ENCODE peak calls at places on chromosomes 13 and 19, in five cellular contexts. E is tibial artery, X is A172, U is IMR-90, T is kidney tubule cell. O is an unnamed sample.

GRCh38 chr13:50353651-50354415 is 338.6 kb downstream of the KCNRG start:
- DNase-seq in U (peak; percentile 62), T (peak; percentile 88), E (no peak), X (no peak), O (no peak)

GRCh38 chr13:113187263-113187669 is 21.2 kb downstream of the PCID2 start:
- DNase-seq in U (peak; percentile 100), X (peak; percentile 100), E (peak; percentile 90), T (peak; percentile 98), O (peak; percentile 77)

GRCh38 chr13:93771782-93772181 is 545.2 kb downstream of the GPC6 start:
- DNase-seq in X (no peak), T (no peak), U (peak; percentile 31), E (no peak), O (no peak)

GRCh38 chr19:35986664-35987570 is 8.1 kb upstream of the SDHAF1 start:
- DNase-seq in U (no peak), X (peak; percentile 28), E (no peak), T (no peak), O (peak; percentile 87)

GRCh38 chr19:291561-292280 is 518 bp upstream of the PLPP2 start:
- DNase-seq in E (no peak), T (no peak), X (no peak), U (no peak), O (no peak)

GRCh38 chr13:45691667-45692066 is 10.5 kb upstream of the CBY2 start:
- DNase-seq in T (no peak), X (no peak), E (no peak), U (no peak), O (no peak)

GRCh38 chr13:110138009-110138699 is 168.8 kb downstream of the COL4A1 start:
- DNase-seq in X (peak; percentile 83), T (peak; percentile 89), U (peak; percentile 79), E (peak; percentile 88), O (peak; percentile 92)

GRCh38 chr13:33259296-33259695 is 26.3 kb downstream of the STARD13 start:
- DNase-seq in U (no peak), E (no peak), X (no peak), T (no peak), O (no peak)

GRCh38 chr13:92578358-92578757 is 648.2 kb upstream of the GPC6 start:
- DNase-seq in E (no peak), X (no peak), T (no peak), U (no peak), O (no peak)

GRCh38 chr19:44890366-44891015 is 563 bp upstream of the TOMM40 start:
- DNase-seq in T (peak; percentile 100), E (peak; percentile 100), X (peak; percentile 96), U (peak; percentile 100), O (peak; percentile 100)

GRCh38 chr19:33350538-33351309 is 22.8 kb upstream of the CEBPG start:
- DNase-seq in X (no peak), T (no peak), E (peak; percentile 70), U (peak; percentile 56), O (no peak)

GRCh38 chr13:44436589-44437337 is 63.1 kb downstream of the SERP2 start:
- DNase-seq in X (peak; percentile 88), T (peak; percentile 95), E (peak; percentile 98), U (peak; percentile 94), O (peak; percentile 96)

GRCh38 chr19:55147408-55148251 is 1.4 kb downstream of the TNNT1 start:
- DNase-seq in X (no peak), T (no peak), E (no peak), U (no peak), O (no peak)

GRCh38 chr13:51191743-51192142 is 30.5 kb upstream of the FAM124A start:
- DNase-seq in T (no peak), X (no peak), U (no peak), E (no peak), O (no peak)

GRCh38 chr13:101289764-101290163 is 126.5 kb downstream of the NALCN start:
- DNase-seq in U (peak; percentile 75), T (peak; percentile 35), X (peak; percentile 50), E (no peak), O (peak; percentile 34)

GRCh38 chr13:113353254-113353653 is 10.7 kb downstream of the GRTP1 start:
- DNase-seq in X (no peak), T (no peak), E (peak; percentile 33), U (no peak), O (no peak)

GRCh38 chr13:44101347-44102083 is 221.8 kb downstream of the LACC1 start:
- DNase-seq in U (no peak), X (no peak), T (no peak), E (no peak), O (no peak)

GRCh38 chr13:112226320-112227002 is 149.7 kb upstream of the SPACA7 start:
- DNase-seq in T (no peak), E (peak; percentile 38), X (no peak), U (no peak), O (no peak)

GRCh38 chr19:3660493-3661219 is 34.1 kb upstream of the CACTIN start:
- DNase-seq in X (no peak), U (no peak), T (no peak), E (no peak), O (no peak)

GRCh38 chr13:92316030-92316429 is 910.6 kb upstream of the GPC6 start:
- DNase-seq in U (no peak), T (no peak), X (no peak), E (no peak), O (no peak)

GRCh38 chr19:17944301-17944700 is 11.5 kb downstream of the CCDC124 start:
- DNase-seq in U (peak; percentile 88), E (no peak), T (peak; percentile 70), X (peak; percentile 85), O (no peak)

GRCh38 chr13:52642131-52642530 is at the start of gene HNRNPA1L2:
- DNase-seq in X (no peak), U (no peak), E (no peak), T (no peak), O (no peak)

GRCh38 chr13:113493315-113493951 is 2.9 kb upstream of the DCUN1D2 start:
- DNase-seq in X (peak; percentile 96), T (peak; percentile 91), U (peak; percentile 99), E (no peak), O (no peak)